ENCODE peak calls at places on chromosomes 7 and 10, in ten cellular contexts. K is Panc1, Q is HCT116, X is heart left ventricle, B is suprapubic skin, Z is A549, R is left ventricle myocardium inferior, Y is lung, L is testis, J is mammary epithelial cell. S is an unnamed sample.

GRCh38 chr7:2100278-2101205 is 132.2 kb downstream of the MAD1L1 start:
- DNase-seq in K (no peak), Z (no peak), X (no peak), L (peak; percentile 81), J (no peak), R (no peak), Q (no peak), B (no peak), Y (no peak), S (no peak)

GRCh38 chr7:21620054-21620453 is 77.2 kb downstream of the DNAH11 start:
- DNase-seq in J (no peak), K (no peak), B (no peak), X (no peak), R (no peak), Z (no peak), L (no peak), Y (no peak), Q (no peak), S (no peak)

GRCh38 chr10:49115015-49115795 is at the start of gene VSTM4:
- DNase-seq in X (peak; percentile 55), L (no peak), Y (peak; percentile 39), R (peak; percentile 61), Q (no peak), J (no peak), Z (no peak), B (no peak), K (no peak), S (no peak)

GRCh38 chr10:17249820-17250219 is 21.8 kb downstream of the VIM start:
- DNase-seq in K (no peak), Z (no peak), X (no peak), Y (no peak), Q (peak; percentile 29), J (peak; percentile 46), B (no peak), R (no peak), L (no peak), S (no peak)

GRCh38 chr10:1498746-1499343 is 238.5 kb downstream of the ADARB2 start:
- DNase-seq in Y (no peak), Q (peak; percentile 45), J (no peak), R (no peak), L (no peak), X (no peak), Z (no peak), K (no peak), B (no peak), S (no peak)

GRCh38 chr10:132192076-132192975 is 5.6 kb downstream of the DPYSL4 start:
- DNase-seq in Z (no peak), X (no peak), J (no peak), L (no peak), B (no peak), Y (no peak), R (no peak), Q (no peak), K (no peak), S (no peak)

GRCh38 chr7:86708334-86708733 is 64.6 kb downstream of the GRM3 start:
- DNase-seq in Q (no peak), Y (no peak), K (no peak), B (no peak), L (no peak), Z (no peak), R (no peak), J (no peak), X (no peak), S (peak; percentile 73)

GRCh38 chr7:88399036-88399435 is 92.3 kb upstream of the STEAP4 start:
- DNase-seq in Y (no peak), Q (no peak), B (no peak), K (no peak), L (no peak), J (no peak), Z (no peak), R (no peak), X (no peak), S (no peak)

GRCh38 chr7:97595439-97595838 is 136.4 kb upstream of the TAC1 start:
- DNase-seq in B (no peak), K (no peak), Q (no peak), Y (no peak), J (no peak), X (no peak), Z (no peak), R (no peak), L (no peak), S (no peak)

GRCh38 chr10:110495731-110496552 is 1.8 kb upstream of the DUSP5 start:
- DNase-seq in Z (peak; percentile 69), K (peak; percentile 36), B (no peak), J (peak; percentile 84), X (no peak), L (peak; percentile 38), Q (no peak), Y (no peak), R (peak; percentile 39), S (peak; percentile 73)

GRCh38 chr7:146359181-146359580 is 242.6 kb downstream of the CNTNAP2 start:
- DNase-seq in X (no peak), J (no peak), Y (no peak), L (no peak), B (no peak), K (no peak), R (no peak), Z (no peak), Q (no peak), S (no peak)

GRCh38 chr10:119575506-119575905 is 21.3 kb downstream of the TIAL1 start:
- DNase-seq in J (peak; percentile 37), K (no peak), R (no peak), Y (no peak), Q (no peak), L (no peak), B (no peak), X (no peak), Z (peak; percentile 21), S (no peak)

GRCh38 chr7:105261689-105262088 is 127.0 kb downstream of the SRPK2 start:
- DNase-seq in J (no peak), Z (peak; percentile 9), Y (no peak), K (no peak), R (no peak), B (no peak), L (no peak), Q (no peak), X (no peak), S (no peak)

GRCh38 chr10:96548589-96548988 is 34.9 kb upstream of the TLL2 start:
- DNase-seq in Z (no peak), R (peak; percentile 43), B (no peak), J (no peak), X (no peak), L (no peak), Q (no peak), K (no peak), Y (no peak), S (no peak)

GRCh38 chr10:108064856-108065255 is 900.4 kb upstream of the SORCS1 start:
- DNase-seq in Q (no peak), B (no peak), Y (no peak), Z (no peak), K (no peak), J (no peak), L (no peak), R (no peak), X (no peak), S (no peak)

GRCh38 chr7:150417863-150418262 is 32.6 kb upstream of the GIMAP8 start:
- DNase-seq in B (peak; percentile 37), X (no peak), Q (no peak), Y (no peak), J (no peak), K (no peak), R (no peak), Z (no peak), L (peak; percentile 9), S (no peak)

GRCh38 chr7:107596881-107597581 is 17.0 kb downstream of the BCAP29 start:
- DNase-seq in Q (no peak), B (no peak), J (no peak), X (no peak), Y (no peak), Z (no peak), R (no peak), K (no peak), L (no peak), S (no peak)

GRCh38 chr10:38103754-38104153 is 9.6 kb downstream of the ZNF37A start:
- DNase-seq in Y (no peak), X (no peak), Z (no peak), J (no peak), R (no peak), K (no peak), L (no peak), Q (no peak), B (no peak), S (no peak)

GRCh38 chr10:94006591-94007550 is 13.1 kb downstream of the PLCE1 start:
- DNase-seq in K (no peak), R (no peak), Q (no peak), B (no peak), Y (peak; percentile 61), Z (no peak), X (peak; percentile 16), J (no peak), L (no peak), S (no peak)

DNA sequence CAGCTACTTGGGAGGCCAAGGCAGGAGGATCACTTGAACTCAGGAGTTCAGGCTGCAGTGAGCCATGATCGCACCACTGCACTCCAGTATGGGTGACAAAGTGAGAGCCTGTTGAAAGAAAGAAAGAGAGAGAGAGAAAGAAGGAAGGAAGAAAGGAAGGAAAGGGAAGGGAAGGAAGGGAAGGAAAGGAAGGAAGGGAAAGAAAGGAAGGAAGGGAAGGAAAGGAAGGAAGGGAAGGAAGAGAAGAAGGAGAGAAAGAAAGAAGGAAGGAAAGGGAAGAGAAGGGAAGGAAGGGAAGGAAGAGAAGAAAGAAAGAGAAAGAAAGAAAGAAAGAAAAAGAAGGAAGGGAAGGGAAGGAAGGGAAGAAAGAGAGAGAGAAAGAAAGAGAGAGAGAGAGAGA is 61.5 kb downstream of the CLIP2 start:
- DNase-seq in J (no peak), B (no peak), Z (no peak), K (no peak), Y (no peak), Q (no peak), L (no peak), R (no peak), X (no peak), S (no peak)
- H3K4me3 ChIP-seq in J (no peak overlapping the region), B (no peak overlapping the region), Z (no peak overlapping the region), K (no peak overlapping the region), Y (no peak overlapping the region), Q (no peak overlapping the region), L (no peak overlapping the region), R (no peak overlapping the region), X (no peak overlapping the region), S (no peak overlapping the region)

GRCh38 chr7:16466087-16466472 is 542 bp upstream of the SOSTDC1 start:
- DNase-seq in J (no peak), Z (no peak), B (no peak), R (no peak), Q (no peak), L (no peak), Y (no peak), K (no peak), X (no peak), S (no peak)
- H3K27ac ChIP-seq in J (peak overlapping the region; percentile 64), Z (no peak overlapping the region), B (peak overlapping the region; percentile 80), R (no peak overlapping the region), Q (no peak overlapping the region), L (no peak overlapping the region), Y (no peak overlapping the region), K (no peak overlapping the region), X (no peak overlapping the region), S (peak overlapping the region; percentile 8)

GRCh38 chr10:54402576-54402975 is 398.5 kb downstream of the PCDH15 start:
- DNase-seq in Z (no peak), K (peak; percentile 7), Q (no peak), B (no peak), L (peak; percentile 33), Y (no peak), J (peak; percentile 32), R (no peak), X (no peak), S (no peak)
- TF ChIP-seq CTCF in Z (peak; percentile 26), K (peak; percentile 58), Q (no peak), B (no peak), L (no peak), Y (no peak), J (peak; percentile 31), R (peak; percentile 43), X (peak; percentile 13), S (peak; percentile 49)

GRCh38 chr7:65250697-65251395 is 122.8 kb upstream of the ZNF92 start:
- DNase-seq in X (no peak), Y (no peak), K (no peak), Z (no peak), J (no peak), B (no peak), R (no peak), L (no peak), Q (no peak), S (no peak)
- H3K4me3 ChIP-seq in X (no peak overlapping the region), Y (no peak overlapping the region), K (no peak overlapping the region), Z (no peak overlapping the region), J (no peak overlapping the region), B (no peak overlapping the region), R (no peak overlapping the region), L (no peak overlapping the region), Q (no peak overlapping the region), S (no peak overlapping the region)